ENCODE peak calls at places on chromosome 10, in ten cellular contexts. Z is A549; N is heart right ventricle; I is heart left ventricle; M is dorsolateral prefrontal cortex; Q is CD4-positive, alpha-beta memory T cell; E is coronary artery; F is HCT116; A is Panc1; K is aorta. V is an unnamed sample.

GRCh38 chr10:76559889-76560215 is 1077.8 kb downstream of the KCNMA1 start:
- DNase-seq in Z (no peak), N (no peak), I (no peak), M (no peak), Q (no peak), E (no peak), F (no peak), A (no peak), K (no peak), V (no peak)

GRCh38 chr10:70981171-70981836 is 92.9 kb upstream of the PCBD1 start:
- DNase-seq in Z (no peak), N (no peak), I (no peak), M (no peak), Q (no peak), E (no peak), F (no peak), A (no peak), K (no peak), V (no peak)

GRCh38 chr10:59991661-59992060 is 85.3 kb upstream of the CCDC6 start:
- DNase-seq in Z (peak), N (no peak), I (no peak), M (no peak), Q (no peak), E (no peak), F (peak), A (no peak), K (no peak), V (peak)

GRCh38 chr10:123974406-123974805 is 82.8 kb upstream of the CPXM2 start:
- DNase-seq in Z (no peak), N (no peak), I (no peak), M (no peak), Q (no peak), E (no peak), F (peak), A (no peak), K (no peak), V (no peak)

GRCh38 chr10:95569368-95569767 is 8.2 kb upstream of the SORBS1 start:
- DNase-seq in Z (no peak), N (no peak), I (no peak), M (no peak), Q (no peak), E (no peak), F (no peak), A (no peak), K (no peak), V (no peak)

GRCh38 chr10:32577448-32577847 is 131.5 kb downstream of the CCDC7 start:
- DNase-seq in Z (no peak), N (no peak), I (no peak), M (no peak), Q (no peak), E (no peak), F (no peak), A (no peak), K (no peak), V (no peak)

GRCh38 chr10:50572017-50572491 is 51.7 kb downstream of the SGMS1 start:
- DNase-seq in Z (no peak), N (no peak), I (no peak), M (no peak), Q (no peak), E (no peak), F (no peak), A (no peak), K (no peak), V (no peak)

GRCh38 chr10:119211625-119212441 is 4.5 kb downstream of the GRK5 start:
- DNase-seq in Z (no peak), N (no peak), I (no peak), M (no peak), Q (peak), E (no peak), F (no peak), A (no peak), K (peak), V (peak)

GRCh38 chr10:131461093-131461492 is 149.6 kb upstream of the TCERG1L start:
- DNase-seq in Z (no peak), N (no peak), I (no peak), M (no peak), Q (no peak), E (peak), F (no peak), A (no peak), K (no peak), V (no peak)

GRCh38 chr10:29634764-29635625 is at the start of gene SVIL:
- DNase-seq in Z (no peak), N (peak), I (peak), M (no peak), Q (no peak), E (peak), F (no peak), A (no peak), K (peak), V (no peak)

GRCh38 chr10:132512693-132513345 is 24.8 kb upstream of the INPP5A start:
- DNase-seq in Z (no peak), N (no peak), I (no peak), M (no peak), Q (no peak), E (no peak), F (no peak), A (no peak), K (peak), V (no peak)

GRCh38 chr10:126468467-126468866 is 80.2 kb upstream of the ADAM12 start:
- DNase-seq in Z (no peak), N (no peak), I (no peak), M (no peak), Q (no peak), E (no peak), F (no peak), A (no peak), K (no peak), V (no peak)

GRCh38 chr10:33277135-33277536 is 57.3 kb downstream of the NRP1 start:
- DNase-seq in Z (no peak), N (peak), I (peak), M (no peak), Q (no peak), E (no peak), F (no peak), A (no peak), K (peak), V (no peak)

GRCh38 chr10:102863660-102864059 is 5.6 kb upstream of the AS3MT start:
- DNase-seq in Z (no peak), N (no peak), I (no peak), M (no peak), Q (no peak), E (no peak), F (no peak), A (no peak), K (no peak), V (no peak)

GRCh38 chr10:92068900-92069299 is 145.3 kb downstream of the BTAF1 start:
- DNase-seq in Z (no peak), N (no peak), I (no peak), M (no peak), Q (no peak), E (no peak), F (no peak), A (no peak), K (no peak), V (no peak)

GRCh38 chr10:113552723-113553122 is at the start of gene HABP2:
- DNase-seq in Z (no peak), N (no peak), I (no peak), M (no peak), Q (no peak), E (no peak), F (no peak), A (no peak), K (peak), V (no peak)

GRCh38 chr10:21315321-21316220 is 209.9 kb downstream of the SKIDA1 start:
- DNase-seq in Z (peak), N (peak), I (peak), M (no peak), Q (no peak), E (peak), F (no peak), A (no peak), K (peak), V (no peak)

GRCh38 chr10:112835933-112836564 is 114.0 kb upstream of the TCF7L2 start:
- DNase-seq in Z (no peak), N (peak), I (no peak), M (no peak), Q (no peak), E (no peak), F (no peak), A (no peak), K (no peak), V (no peak)

GRCh38 chr10:103616705-103617361 is 123.3 kb downstream of the NEURL1 start:
- DNase-seq in Z (no peak), N (peak), I (peak), M (no peak), Q (no peak), E (peak), F (no peak), A (no peak), K (peak), V (no peak)

GRCh38 chr10:75405201-75406143 is 3.9 kb upstream of the ZNF503 start:
- DNase-seq in Z (no peak), N (no peak), I (no peak), M (no peak), Q (no peak), E (no peak), F (no peak), A (no peak), K (no peak), V (no peak)
- H3K4me3 ChIP-seq in Z (no peak), N (peak), I (no peak), M (peak), Q (no peak), E (peak), F (peak), A (peak), K (no peak), V (no peak)

DNA sequence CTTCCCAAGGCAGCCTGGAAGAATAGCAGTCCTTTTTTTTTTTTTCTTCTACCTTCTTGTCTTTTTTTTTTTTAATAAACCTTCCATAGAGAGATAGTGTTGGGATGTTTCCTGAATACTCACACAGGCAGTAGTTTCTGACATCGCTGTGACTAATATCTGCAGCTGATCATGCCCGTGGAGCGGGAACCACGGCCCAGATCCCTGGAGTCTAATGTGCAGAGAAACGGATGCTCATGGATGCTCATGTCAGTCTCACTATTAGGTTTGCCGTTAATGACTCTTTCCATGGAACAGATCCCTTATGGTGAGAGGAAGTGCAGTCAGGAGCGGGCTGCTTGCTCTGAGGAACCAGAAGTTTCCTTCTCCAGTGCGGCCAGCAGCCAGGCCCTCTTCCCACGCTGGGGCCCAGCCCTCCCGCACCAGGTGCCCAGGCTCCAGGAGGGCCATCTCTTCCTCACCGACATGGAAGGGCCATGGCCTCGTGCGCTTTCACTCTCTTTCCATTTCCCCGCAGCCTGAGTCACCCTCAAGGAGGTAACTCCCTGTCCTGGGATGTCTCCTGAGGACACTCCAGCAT is 132.5 kb downstream of the WDR37 start:
- DNase-seq in Z (no peak), N (no peak), I (no peak), M (no peak), Q (no peak), E (no peak), F (no peak), A (no peak), K (peak), V (no peak)
- H3K27ac ChIP-seq in Z (no peak), N (no peak), I (no peak), M (peak), Q (no peak), E (no peak), F (no peak), A (no peak), K (no peak), V (no peak)

GRCh38 chr10:15255961-15256360 is 87.5 kb upstream of the NMT2 start:
- DNase-seq in Z (no peak), N (no peak), I (no peak), M (no peak), Q (no peak), E (no peak), F (no peak), A (no peak), K (no peak), V (no peak)

GRCh38 chr10:15251791-15252380 is 83.4 kb upstream of the NMT2 start:
- DNase-seq in Z (no peak), N (no peak), I (no peak), M (no peak), Q (no peak), E (no peak), F (no peak), A (no peak), K (no peak), V (no peak)

GRCh38 chr10:15253951-15254807 is 85.7 kb upstream of the NMT2 start:
- DNase-seq in Z (no peak), N (no peak), I (no peak), M (no peak), Q (peak), E (no peak), F (no peak), A (no peak), K (no peak), V (peak)

GRCh38 chr10:15252396-15252795 is 83.9 kb upstream of the NMT2 start:
- DNase-seq in Z (no peak), N (no peak), I (no peak), M (no peak), Q (no peak), E (no peak), F (no peak), A (no peak), K (no peak), V (no peak)

DNA sequence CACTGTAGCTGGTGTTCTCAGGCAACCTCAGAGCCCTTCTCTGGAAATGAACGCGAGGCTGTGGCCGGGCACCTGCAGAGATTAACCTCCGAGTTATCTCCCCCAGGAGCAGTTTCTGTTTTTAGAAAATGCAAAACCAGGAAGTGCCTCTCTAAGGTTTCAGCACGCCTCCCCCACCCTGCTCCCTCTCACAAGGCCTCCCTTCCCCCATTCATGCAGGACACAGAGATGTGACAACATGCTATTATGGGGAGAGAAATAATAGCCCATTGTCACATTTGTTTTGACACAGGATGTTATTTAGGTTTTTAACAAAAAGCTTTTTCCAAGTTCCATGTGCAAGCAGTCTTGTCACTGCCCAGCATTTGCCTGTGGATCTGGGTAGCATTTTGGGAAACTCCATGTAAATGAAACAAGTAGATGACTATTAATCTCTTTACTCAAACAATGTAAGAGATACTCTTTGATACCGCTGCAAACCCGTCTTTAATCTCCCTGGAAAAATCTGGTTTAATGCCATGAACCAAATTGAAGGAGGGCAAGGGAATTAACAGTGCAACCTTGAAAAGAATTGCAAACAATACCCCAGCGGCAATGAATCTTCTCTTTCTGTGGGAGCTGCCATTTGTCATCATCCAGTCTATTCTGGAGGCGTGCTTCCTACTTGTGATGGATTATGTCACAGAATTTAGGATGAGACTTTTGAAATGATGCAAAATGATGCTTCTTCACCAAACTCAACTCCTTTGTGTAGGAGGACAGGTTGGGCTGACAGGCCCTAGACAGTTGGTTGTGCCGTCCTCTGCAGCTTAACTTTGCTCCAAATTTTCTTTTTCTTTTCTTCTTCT is 86.5 kb upstream of the NMT2 start:
- DNase-seq in Z (no peak), N (no peak), I (no peak), M (peak), Q (peak), E (no peak), F (no peak), A (no peak), K (no peak), V (no peak)
- H3K4me3 ChIP-seq in Z (no peak), N (peak), I (peak), M (peak), Q (peak), E (no peak), F (no peak), A (no peak), K (no peak), V (peak)

GRCh38 chr10:15896654-15897053 is 36.3 kb upstream of the MINDY3 start:
- DNase-seq in Z (no peak), N (no peak), I (no peak), M (no peak), Q (no peak), E (no peak), F (no peak), A (no peak), K (no peak), V (no peak)
- H3K27ac ChIP-seq in Z (no peak), N (no peak), I (no peak), M (no peak), Q (no peak), E (no peak), F (no peak), A (no peak), K (no peak), V (no peak)

GRCh38 chr10:83941189-83941588 is 198.1 kb upstream of the GHITM start:
- DNase-seq in Z (no peak), N (no peak), I (no peak), M (no peak), Q (no peak), E (no peak), F (no peak), A (no peak), K (no peak), V (no peak)

GRCh38 chr10:83943920-83944319 is 195.4 kb upstream of the GHITM start:
- DNase-seq in Z (no peak), N (no peak), I (no peak), M (no peak), Q (no peak), E (no peak), F (no peak), A (no peak), K (no peak), V (no peak)

DNA sequence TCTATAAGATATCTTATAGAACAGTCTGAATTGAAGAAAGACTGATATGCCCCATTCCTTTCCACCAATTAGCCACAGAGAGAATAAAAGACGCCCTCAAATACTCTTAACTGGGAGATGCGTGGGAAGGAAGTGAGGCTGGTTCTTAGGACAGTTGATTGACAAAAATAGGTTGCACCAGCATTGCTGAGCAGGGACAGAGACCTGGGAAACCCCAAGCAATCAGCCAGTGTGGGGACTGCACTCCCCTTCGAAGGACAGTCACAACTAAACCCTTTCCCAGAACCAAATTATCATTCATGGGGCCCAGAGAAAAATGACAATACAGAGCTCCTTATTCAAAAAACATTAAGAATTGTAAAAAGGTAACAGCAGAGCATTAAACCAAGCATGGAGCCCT is 196.9 kb upstream of the GHITM start:
- DNase-seq in Z (no peak), N (no peak), I (no peak), M (no peak), Q (no peak), E (no peak), F (no peak), A (no peak), K (no peak), V (no peak)
- H3K4me3 ChIP-seq in Z (no peak), N (no peak), I (no peak), M (no peak), Q (no peak), E (no peak), F (no peak), A (no peak), K (no peak), V (no peak)

GRCh38 chr10:93749218-93749799 is 8.4 kb upstream of the LGI1 start:
- DNase-seq in Z (no peak), N (no peak), I (no peak), M (no peak), Q (no peak), E (no peak), F (no peak), A (no peak), K (no peak), V (no peak)
- H3K27ac ChIP-seq in Z (no peak), N (no peak), I (no peak), M (no peak), Q (no peak), E (no peak), F (no peak), A (no peak), K (no peak), V (no peak)

DNA sequence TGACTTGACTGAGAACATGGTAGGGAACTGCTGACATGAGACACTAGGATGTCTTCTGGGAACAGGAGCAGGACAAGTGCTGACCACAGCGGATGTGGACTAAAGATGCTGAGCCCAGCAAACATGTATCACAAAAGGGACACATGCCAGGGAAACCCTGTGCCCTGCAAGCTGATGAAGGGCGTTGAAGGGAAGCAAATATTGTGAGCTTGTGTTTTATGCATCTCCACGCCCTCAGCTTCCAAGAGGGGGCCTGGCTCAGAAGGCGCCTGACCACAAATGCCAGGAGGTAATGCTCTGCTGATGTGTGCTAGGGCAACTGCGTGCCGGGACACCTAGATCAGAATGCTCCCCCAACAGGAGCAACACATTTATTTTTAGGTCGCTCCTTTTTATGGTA is 207.3 kb downstream of the CXCL12 start:
- DNase-seq in Z (no peak), N (no peak), I (no peak), M (no peak), Q (no peak), E (no peak), F (no peak), A (no peak), K (no peak), V (no peak)
- H3K4me3 ChIP-seq in Z (no peak), N (no peak), I (no peak), M (no peak), Q (no peak), E (no peak), F (no peak), A (no peak), K (no peak), V (no peak)

V was measured in CD4-positive, CD25-positive, alpha-beta regulatory T cell.